ENCODE peak calls at places on chromosome 18, in eight cellular contexts. R is pancreas, N is aorta, O is cardiac muscle cell, Z is GM06990, X is keratinocyte, B is PC-3, K is body of pancreas. C is an unnamed sample. For H3K36me3, the result is how much of the 10 kb centered on the place peaks cover.

GRCh38 chr18:50094221-50094773 is 100.7 kb downstream of the MYO5B start:
- DNase-seq in R (no peak), N (no peak), O (no peak), Z (no peak), X (no peak), B (no peak), K (no peak), C (no peak)

GRCh38 chr18:45517181-45517741 is 98.0 kb upstream of the SLC14A2 start:
- DNase-seq in R (peak), N (peak), O (peak), Z (no peak), X (no peak), B (no peak), K (peak), C (no peak)

GRCh38 chr18:62828091-62828640 is 112.8 kb downstream of the PHLPP1 start:
- DNase-seq in R (peak), N (no peak), O (no peak), Z (no peak), X (no peak), B (no peak), K (peak), C (no peak)

GRCh38 chr18:79424008-79424565 is 28.4 kb downstream of the NFATC1 start:
- DNase-seq in R (no peak), N (no peak), O (peak), Z (no peak), X (no peak), B (no peak), K (no peak), C (no peak)

GRCh38 chr18:62976227-62976626 is 260.9 kb downstream of the PHLPP1 start:
- DNase-seq in R (no peak), N (no peak), O (no peak), Z (no peak), X (no peak), B (peak), K (no peak), C (no peak)

GRCh38 chr18:79749251-79750191 is 48.2 kb upstream of the KCNG2 start:
- DNase-seq in R (no peak), N (peak), O (peak), Z (no peak), X (no peak), B (no peak), K (no peak), C (no peak)

GRCh38 chr18:79632765-79633164 is 46.8 kb upstream of the CTDP1 start:
- DNase-seq in R (no peak), N (no peak), O (no peak), Z (no peak), X (no peak), B (no peak), K (no peak), C (no peak)

GRCh38 chr18:12059334-12060181 is 34.1 kb upstream of the ANKRD62 start:
- DNase-seq in R (no peak), N (no peak), O (no peak), Z (no peak), X (no peak), B (no peak), K (no peak), C (no peak)

GRCh38 chr18:3747176-3747973 is 297.4 kb downstream of the TGIF1 start:
- DNase-seq in R (no peak), N (no peak), O (peak), Z (no peak), X (no peak), B (no peak), K (no peak), C (no peak)

GRCh38 chr18:45357681-45358470 is 257.4 kb upstream of the SLC14A2 start:
- DNase-seq in R (peak), N (no peak), O (no peak), Z (no peak), X (no peak), B (peak), K (peak), C (no peak)

GRCh38 chr18:13359195-13359594 is 140.6 kb downstream of the LDLRAD4 start:
- DNase-seq in R (no peak), N (no peak), O (no peak), Z (no peak), X (no peak), B (no peak), K (no peak), C (no peak)

DNA sequence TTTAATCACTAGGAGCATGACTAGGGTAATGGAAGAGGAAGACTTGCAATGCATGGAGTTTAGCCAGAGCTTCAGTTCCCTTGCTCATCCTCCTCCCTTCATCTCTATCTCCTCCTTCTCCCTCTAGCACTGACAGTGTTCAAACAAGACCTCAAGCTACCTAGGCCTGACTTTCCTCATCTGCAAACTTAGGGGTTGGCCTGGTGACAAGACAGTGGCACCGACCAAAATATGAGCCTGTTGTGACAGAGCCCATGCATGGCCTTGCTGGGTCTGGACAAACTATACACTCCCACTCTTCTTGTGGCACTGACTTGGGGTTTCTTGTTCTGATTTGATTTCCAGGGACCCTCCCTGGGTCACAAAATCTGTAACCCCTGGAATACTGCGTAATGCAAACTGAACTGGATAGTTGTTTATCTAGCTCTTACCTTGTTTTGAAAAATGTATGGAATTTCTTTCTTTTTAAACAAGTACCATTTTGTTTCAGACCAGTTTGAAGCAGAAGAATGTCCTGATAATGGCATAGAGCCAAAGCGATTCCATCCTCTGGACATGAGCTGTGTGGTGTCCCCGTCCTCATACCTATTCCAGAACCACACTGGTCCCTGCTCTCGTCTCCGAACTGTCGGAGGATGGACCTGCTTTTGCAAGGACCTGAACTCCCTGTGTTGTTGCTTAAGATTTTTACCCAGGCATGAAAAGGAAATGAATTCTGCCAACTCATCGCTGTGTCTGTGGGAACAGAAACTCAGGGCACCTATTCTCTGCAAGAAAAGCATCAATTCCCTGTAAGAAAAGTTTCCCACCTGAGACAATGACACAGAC is 33.4 kb upstream of the PPP4R1 start:
- DNase-seq in R (no peak), N (no peak), O (peak), Z (no peak), X (no peak), B (peak), K (no peak), C (no peak)
- H3K36me3 ChIP-seq in R (under half), N (under half), O (under half), Z (under half), X (under half), B (under half), K (under half), C (under half)

GRCh38 chr18:72849671-72850070 is 18.1 kb downstream of the NETO1 start:
- DNase-seq in R (no peak), N (no peak), O (no peak), Z (no peak), X (peak), B (peak), K (no peak), C (no peak)
- H3K4me3 ChIP-seq in R (no peak), N (no peak), O (no peak), Z (no peak), X (no peak), B (no peak), K (no peak), C (no peak)

DNA sequence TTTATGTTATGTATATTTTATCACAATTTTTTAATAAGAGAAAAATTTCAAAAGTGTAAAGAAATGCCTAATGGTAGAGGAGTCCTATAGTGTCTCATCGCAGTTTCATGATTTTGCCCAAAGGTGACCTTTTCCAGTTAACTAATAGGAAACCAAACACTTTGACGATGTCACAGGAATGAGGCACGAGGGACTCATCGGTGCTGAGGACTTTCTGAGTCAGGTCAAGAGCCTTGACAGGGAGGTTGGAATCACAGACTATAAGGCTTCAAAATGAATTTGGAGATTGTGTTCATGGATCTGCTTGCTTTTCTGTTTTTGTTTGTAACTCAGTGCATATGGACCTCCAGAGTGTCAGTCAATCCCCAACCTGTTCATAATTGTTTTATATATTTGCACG is 15.1 kb upstream of the RTTN start:
- DNase-seq in R (no peak), N (no peak), O (no peak), Z (no peak), X (no peak), B (no peak), K (no peak), C (no peak)
- H3K36me3 ChIP-seq in R (under half), N (under half), O (under half), Z (under half), X (under half), B (under half), K (under half), C (under half)

DNA sequence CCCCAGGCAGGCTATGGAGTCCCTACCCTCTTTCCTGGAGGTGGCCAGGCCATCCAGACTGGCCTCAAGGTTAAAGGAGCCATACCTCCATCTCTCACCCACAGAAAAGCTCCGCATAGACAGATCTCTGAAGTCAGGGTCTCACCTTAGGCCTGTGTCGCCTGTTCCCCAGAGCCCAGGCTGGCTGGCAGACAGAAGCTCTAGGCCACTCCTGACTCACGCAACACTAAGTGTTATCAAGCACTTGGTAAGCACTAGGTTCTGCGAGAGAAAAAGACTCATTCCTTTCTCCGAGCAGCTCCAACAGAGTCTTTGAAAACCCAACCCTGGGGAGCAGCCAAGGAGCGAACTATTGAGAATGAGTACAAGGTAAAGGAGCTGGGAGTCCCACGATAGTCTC is 6.1 kb downstream of the SMAD7 start:
- DNase-seq in R (no peak), N (peak), O (peak), Z (no peak), X (no peak), B (no peak), K (no peak), C (no peak)
- H3K4me3 ChIP-seq in R (no peak), N (no peak), O (peak), Z (no peak), X (no peak), B (no peak), K (no peak), C (peak)

GRCh38 chr18:76358774-76359173 is 136.3 kb downstream of the ZNF516 start:
- DNase-seq in R (no peak), N (no peak), O (no peak), Z (no peak), X (no peak), B (no peak), K (no peak), C (no peak)
- H3K36me3 ChIP-seq in R (under half), N (under half), O (under half), Z (under half), X (under half), B (under half), K (under half), C (under half)

GRCh38 chr18:63979409-63979908 is 9.6 kb downstream of the SERPINB8 start:
- DNase-seq in R (peak), N (no peak), O (peak), Z (peak), X (no peak), B (peak), K (peak), C (peak)
- H3K4me3 ChIP-seq in R (peak), N (peak), O (no peak), Z (no peak), X (no peak), B (no peak), K (no peak), C (peak)

C was measured in kidney epithelial cell.